ENCODE peak calls at places on chromosomes 7 and 10, in seven cellular contexts. F, V, R, M, Z, P and U are unnamed samples.

GRCh38 chr10:3537518-3537917 is 247.5 kb downstream of the KLF6 start:
- DNase-seq in F (no peak), V (no peak), R (no peak), M (no peak), Z (no peak), P (no peak), U (no peak)

GRCh38 chr10:52308251-52309031 is 5.6 kb upstream of the DKK1 start:
- DNase-seq in F (peak), V (peak), R (peak), M (peak), Z (peak), P (peak), U (peak)

GRCh38 chr7:26930201-26930600 is 65.8 kb upstream of the SKAP2 start:
- DNase-seq in F (no peak), V (no peak), R (no peak), M (no peak), Z (no peak), P (no peak), U (no peak)

GRCh38 chr10:129626801-129627434 is 159.9 kb downstream of the MGMT start:
- DNase-seq in F (peak), V (no peak), R (no peak), M (no peak), Z (no peak), P (no peak), U (no peak)

GRCh38 chr10:19788902-19789301 is 27.3 kb upstream of the PLXDC2 start:
- DNase-seq in F (no peak), V (no peak), R (no peak), M (no peak), Z (no peak), P (no peak), U (no peak)

GRCh38 chr10:98664329-98665042 is 217.8 kb upstream of the HPS1 start:
- DNase-seq in F (peak), V (peak), R (peak), M (no peak), Z (no peak), P (peak), U (no peak)

GRCh38 chr10:94049911-94050310 is 56.2 kb downstream of the PLCE1 start:
- DNase-seq in F (no peak), V (no peak), R (no peak), M (no peak), Z (no peak), P (no peak), U (no peak)

GRCh38 chr7:132398253-132398913 is 177.9 kb downstream of the PLXNA4 start:
- DNase-seq in F (no peak), V (no peak), R (no peak), M (no peak), Z (no peak), P (no peak), U (no peak)

DNA sequence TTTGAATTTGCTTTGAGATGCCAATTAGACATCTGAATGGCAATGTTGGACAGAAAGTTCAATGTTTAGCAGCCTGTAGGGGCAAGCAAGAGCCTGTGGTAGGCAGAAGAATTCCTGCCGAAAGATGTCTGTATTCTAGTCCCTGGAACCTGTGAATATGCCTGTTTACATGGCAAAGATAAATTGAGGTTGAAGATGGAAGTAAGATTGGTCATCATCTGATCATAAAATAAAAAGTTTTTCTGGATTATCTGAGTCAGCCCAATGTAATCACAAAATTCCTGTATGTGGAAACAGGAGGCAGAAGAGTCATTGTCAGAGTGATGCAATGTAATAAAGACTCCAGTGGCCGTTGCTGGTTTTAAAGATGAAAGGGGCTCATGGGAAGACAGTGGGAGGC is 430.5 kb downstream of the MDFIC start:
- DNase-seq in F (peak), V (no peak), R (peak), M (no peak), Z (peak), P (no peak), U (no peak)
- TF ChIP-seq CTCF in F (no peak), V (no peak), R (peak), M (no peak), Z (peak), P (no peak), U (no peak)

GRCh38 chr7:954330-955238 is at the start of gene ADAP1:
- DNase-seq in F (peak), V (no peak), R (no peak), M (no peak), Z (no peak), P (peak), U (no peak)
- TF ChIP-seq CTCF in F (no peak), V (peak), R (peak), M (no peak), Z (no peak), P (peak), U (no peak)

DNA sequence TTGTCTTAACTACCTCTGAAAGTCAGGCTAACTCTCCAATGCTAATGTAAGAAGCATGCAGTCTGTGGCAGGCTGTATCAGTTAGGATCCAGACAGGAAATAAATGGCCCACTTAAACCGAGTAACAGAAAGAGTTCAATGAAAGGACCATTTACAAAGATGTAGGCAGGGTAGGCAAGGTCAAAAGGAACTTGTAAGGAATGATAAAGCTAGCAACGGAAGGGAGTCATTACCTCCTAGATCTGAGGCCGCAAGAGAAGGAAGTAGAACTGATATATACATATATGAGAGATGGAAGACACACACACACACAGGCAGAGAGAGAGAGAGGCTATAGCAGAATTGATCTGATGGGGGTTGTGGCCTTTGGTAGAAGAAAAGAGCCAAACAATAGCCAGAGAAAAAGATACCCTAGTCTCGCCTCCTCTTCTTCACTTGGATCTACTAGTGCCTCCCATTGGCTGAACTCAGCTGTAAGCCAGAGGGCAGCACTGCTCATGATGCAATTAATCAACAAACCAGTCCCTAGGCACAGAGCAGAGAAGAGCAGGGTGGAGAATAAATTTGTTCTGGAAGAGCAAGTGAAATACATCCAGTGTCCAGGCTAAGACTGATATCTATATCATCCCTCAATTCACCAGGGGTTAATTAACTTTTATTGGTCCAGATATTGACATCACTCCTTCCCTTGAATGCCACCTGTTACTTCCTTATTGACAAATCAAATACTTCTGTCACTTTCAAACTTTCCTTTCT is 91.2 kb downstream of the LSMEM1 start:
- DNase-seq in F (no peak), V (no peak), R (no peak), M (no peak), Z (no peak), P (no peak), U (no peak)
- TF ChIP-seq CTCF in F (no peak), V (no peak), R (peak), M (no peak), Z (no peak), P (no peak), U (no peak)

DNA sequence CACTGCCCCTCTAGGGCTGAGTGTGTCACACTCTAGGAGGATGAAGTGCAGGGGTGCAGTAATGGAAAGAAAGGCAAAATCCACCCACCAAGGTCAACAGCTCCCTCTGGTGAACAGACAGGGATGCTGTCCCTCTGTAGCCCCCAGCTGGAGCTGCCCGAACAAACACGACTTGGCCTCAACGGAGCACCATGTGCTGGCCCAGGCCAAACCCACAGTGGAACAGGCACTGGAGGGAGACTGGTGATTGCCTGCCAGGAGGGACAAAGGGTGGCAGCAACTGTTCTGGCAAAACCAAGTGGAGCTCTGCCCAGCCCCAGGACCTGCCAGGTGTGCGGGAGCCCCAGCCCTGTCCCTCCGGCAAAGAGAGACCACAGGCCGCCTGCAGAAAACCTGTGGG is 20.7 kb downstream of the PDIA4 start:
- DNase-seq in F (no peak), V (no peak), R (no peak), M (no peak), Z (no peak), P (no peak), U (no peak)
- TF ChIP-seq CTCF in F (no peak), V (peak), R (peak), M (no peak), Z (peak), P (peak), U (no peak)

GRCh38 chr10:123103944-123104343 is 31.8 kb upstream of the HMX3 start:
- DNase-seq in F (no peak), V (no peak), R (no peak), M (no peak), Z (no peak), P (no peak), U (no peak)

DNA sequence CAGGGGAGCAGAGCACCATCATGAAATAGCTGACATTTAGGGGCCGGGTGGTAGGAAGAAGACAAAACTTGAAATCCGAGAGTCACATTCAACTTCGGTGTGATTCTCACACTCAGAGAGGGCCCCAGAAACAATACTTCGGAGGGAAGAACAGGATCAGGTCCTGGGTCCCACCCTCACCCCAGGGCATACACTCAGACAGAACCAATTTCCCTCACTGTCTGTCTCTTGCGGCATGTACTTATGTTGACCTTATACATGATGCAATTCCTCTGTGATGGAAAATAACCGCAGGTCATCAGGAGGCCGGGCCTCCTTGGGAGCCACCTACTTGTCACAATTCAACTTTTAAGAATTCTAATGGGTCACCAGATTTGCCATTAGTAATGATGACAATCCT is 26.3 kb upstream of the HMX3 start:
- DNase-seq in F (no peak), V (no peak), R (no peak), M (no peak), Z (no peak), P (no peak), U (no peak)
- TF ChIP-seq CTCF in F (no peak), V (no peak), R (no peak), M (no peak), Z (no peak), P (no peak), U (no peak)

GRCh38 chr7:114422478-114423217 is 8.0 kb downstream of the FOXP2 start:
- DNase-seq in F (peak), V (no peak), R (no peak), M (no peak), Z (no peak), P (no peak), U (no peak)
- TF ChIP-seq CTCF in F (peak), V (peak), R (peak), M (no peak), Z (peak), P (peak), U (no peak)

DNA sequence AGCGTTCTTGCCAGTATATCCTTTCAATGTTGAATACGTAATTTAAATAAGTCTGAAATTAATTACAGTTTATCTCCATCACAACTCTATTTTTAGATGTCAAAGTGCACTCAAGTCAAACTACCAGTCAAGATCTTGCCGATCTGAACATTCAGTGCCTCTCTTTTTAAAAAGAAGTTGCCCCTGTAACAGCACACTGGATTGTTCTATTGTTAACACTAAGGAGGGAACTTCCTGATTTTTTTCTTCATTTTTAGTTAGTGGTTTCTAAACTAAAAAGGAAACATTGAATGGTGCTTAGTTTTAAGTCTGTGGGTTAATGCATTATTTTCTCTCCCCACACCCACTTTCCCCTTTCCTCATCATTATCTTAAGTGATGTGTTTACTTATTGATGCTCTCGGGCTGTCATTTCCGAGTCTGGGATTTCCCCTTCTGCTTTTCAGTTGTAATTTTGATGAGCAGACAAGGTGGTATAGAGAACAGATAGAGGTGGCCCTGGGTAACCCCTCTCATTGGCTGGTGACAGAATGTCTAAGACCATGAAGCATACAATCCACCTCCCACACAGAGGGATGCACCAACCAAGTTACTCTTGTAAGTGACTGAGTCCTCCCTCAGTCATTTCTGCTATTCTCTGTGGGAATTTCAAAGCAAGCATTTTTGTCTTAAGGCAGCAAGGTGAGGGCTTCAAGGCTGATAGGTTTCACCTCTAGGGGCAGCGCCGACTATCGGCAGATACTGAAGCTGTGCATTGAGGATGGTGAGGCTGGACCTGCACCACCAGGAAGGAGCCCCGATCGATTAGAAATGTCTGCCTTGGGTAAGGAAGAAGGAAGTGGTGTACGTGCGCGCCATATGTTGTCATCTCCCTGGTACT is 49.4 kb downstream of the CHN2 start:
- DNase-seq in F (no peak), V (no peak), R (no peak), M (no peak), Z (no peak), P (peak), U (no peak)
- TF ChIP-seq CTCF in F (no peak), V (peak), R (peak), M (no peak), Z (no peak), P (no peak), U (no peak)